ENCODE peak calls at places on chromosomes 3 and 15, in six cellular contexts. O is neuronal stem cell, J is H9, F is IMR-90, E is mesenchymal stem cell, L is H1. Z is an unnamed sample.

GRCh38 chr3:178671261-178672191 is 135.3 kb downstream of the KCNMB2 start:
- DNase-seq in O (no peak), J (no peak), F (peak; percentile 34), E (peak; percentile 44), L (no peak), Z (no peak)

GRCh38 chr15:98868564-98868963 is 139.0 kb downstream of the PGPEP1L start:
- DNase-seq in O (no peak), J (no peak), F (no peak), E (no peak), L (no peak), Z (peak; percentile 44)

GRCh38 chr15:53202876-53203275 is 412.7 kb upstream of the ONECUT1 start:
- DNase-seq in O (no peak), J (no peak), F (no peak), E (no peak), L (no peak), Z (no peak)

GRCh38 chr3:102235679-102236078 is 199.1 kb upstream of the ZPLD1 start:
- DNase-seq in O (no peak), J (peak; percentile 38), F (peak; percentile 27), E (no peak), L (no peak), Z (no peak)

GRCh38 chr15:31402511-31403056 is 75.9 kb downstream of the KLF13 start:
- DNase-seq in O (no peak), J (no peak), F (peak; percentile 10), E (no peak), L (no peak), Z (no peak)

GRCh38 chr15:100980410-100981046 is 61.4 kb downstream of the LRRK1 start:
- DNase-seq in O (no peak), J (no peak), F (no peak), E (no peak), L (no peak), Z (no peak)

GRCh38 chr3:112984485-112984884 is 6.3 kb upstream of the GTPBP8 start:
- DNase-seq in O (no peak), J (no peak), F (peak; percentile 12), E (peak; percentile 49), L (no peak), Z (no peak)

GRCh38 chr3:127419140-127419539 is 131.3 kb upstream of the PRR20G start:
- DNase-seq in O (no peak), J (no peak), F (no peak), E (no peak), L (peak; percentile 38), Z (no peak)

GRCh38 chr3:127794402-127794801 is 27.9 kb downstream of the MGLL start:
- DNase-seq in O (no peak), J (no peak), F (no peak), E (no peak), L (no peak), Z (no peak)

GRCh38 chr3:192929146-192929545 is 11.5 kb upstream of the MB21D2 start:
- DNase-seq in O (no peak), J (no peak), F (peak; percentile 62), E (peak; percentile 35), L (no peak), Z (peak; percentile 56)

GRCh38 chr3:24225027-24225743 is 269.5 kb downstream of the THRB start:
- DNase-seq in O (no peak), J (no peak), F (no peak), E (no peak), L (no peak), Z (no peak)

GRCh38 chr3:53161820-53162671 is 1.0 kb downstream of the PRKCD start:
- DNase-seq in O (no peak), J (peak; percentile 47), F (peak; percentile 20), E (peak; percentile 59), L (no peak), Z (no peak)

GRCh38 chr15:93121994-93122910 is 33.2 kb upstream of the RGMA start:
- DNase-seq in O (no peak), J (no peak), F (no peak), E (no peak), L (no peak), Z (no peak)

GRCh38 chr15:96337354-96337990 is 7.0 kb downstream of the NR2F2 start:
- DNase-seq in O (no peak), J (no peak), F (no peak), E (no peak), L (no peak), Z (no peak)

GRCh38 chr3:126127452-126127851 is 43.5 kb upstream of the SLC41A3 start:
- DNase-seq in O (no peak), J (no peak), F (no peak), E (no peak), L (peak; percentile 29), Z (no peak)

GRCh38 chr3:79351693-79352092 is 416.1 kb downstream of the ROBO1 start:
- DNase-seq in O (no peak), J (no peak), F (no peak), E (no peak), L (no peak), Z (no peak)

GRCh38 chr3:9793161-9793781 is 389 bp downstream of the ARPC4 start:
- DNase-seq in O (no peak), J (no peak), F (peak; percentile 44), E (peak; percentile 75), L (no peak), Z (peak; percentile 81)

GRCh38 chr3:52277972-52278509 is 408 bp downstream of the WDR82 start:
- DNase-seq in O (no peak), J (no peak), F (no peak), E (peak; percentile 71), L (peak; percentile 86), Z (peak; percentile 51)

GRCh38 chr3:137347132-137347531 is 389.3 kb downstream of the IL20RB start:
- DNase-seq in O (no peak), J (peak; percentile 49), F (no peak), E (no peak), L (no peak), Z (peak; percentile 3)

GRCh38 chr15:53197426-53197839 is 407.3 kb upstream of the ONECUT1 start:
- DNase-seq in O (peak; percentile 81), J (peak; percentile 87), F (peak; percentile 2), E (peak; percentile 2), L (peak; percentile 86), Z (peak; percentile 42)

GRCh38 chr15:73631915-73632669 is 1.1 kb downstream of the NPTN start:
- DNase-seq in O (no peak), J (peak; percentile 45), F (peak; percentile 59), E (peak; percentile 71), L (no peak), Z (peak; percentile 30)

GRCh38 chr15:89335289-89336041 is 841 bp upstream of the POLG start:
- DNase-seq in O (no peak), J (peak; percentile 67), F (no peak), E (no peak), L (peak; percentile 73), Z (peak; percentile 63)

GRCh38 chr15:74434260-74434915 is 630 bp upstream of the SEMA7A start:
- DNase-seq in O (no peak), J (no peak), F (peak; percentile 15), E (no peak), L (no peak), Z (no peak)

GRCh38 chr3:153762411-153763235 is 358.6 kb upstream of the ARHGEF26 start:
- DNase-seq in O (no peak), J (no peak), F (no peak), E (no peak), L (no peak), Z (no peak)

GRCh38 chr3:179902061-179902460 is 134.7 kb downstream of the PEX5L start:
- DNase-seq in O (no peak), J (no peak), F (no peak), E (no peak), L (no peak), Z (peak; percentile 10)

GRCh38 chr15:101399431-101399830 is 90.1 kb downstream of the PCSK6 start:
- DNase-seq in O (no peak), J (peak; percentile 4), F (no peak), E (no peak), L (peak; percentile 22), Z (no peak)

GRCh38 chr3:189369636-189370035 is 197.9 kb downstream of the TPRG1 start:
- DNase-seq in O (no peak), J (no peak), F (no peak), E (no peak), L (no peak), Z (peak; percentile 33)

GRCh38 chr3:174541708-174542107 is 317.4 kb upstream of the NAALADL2 start:
- DNase-seq in O (no peak), J (no peak), F (peak; percentile 51), E (peak; percentile 6), L (no peak), Z (no peak)

GRCh38 chr15:35630570-35630969 is 84.6 kb upstream of the DPH6 start:
- DNase-seq in O (no peak), J (no peak), F (no peak), E (no peak), L (no peak), Z (peak; percentile 72)

DNA sequence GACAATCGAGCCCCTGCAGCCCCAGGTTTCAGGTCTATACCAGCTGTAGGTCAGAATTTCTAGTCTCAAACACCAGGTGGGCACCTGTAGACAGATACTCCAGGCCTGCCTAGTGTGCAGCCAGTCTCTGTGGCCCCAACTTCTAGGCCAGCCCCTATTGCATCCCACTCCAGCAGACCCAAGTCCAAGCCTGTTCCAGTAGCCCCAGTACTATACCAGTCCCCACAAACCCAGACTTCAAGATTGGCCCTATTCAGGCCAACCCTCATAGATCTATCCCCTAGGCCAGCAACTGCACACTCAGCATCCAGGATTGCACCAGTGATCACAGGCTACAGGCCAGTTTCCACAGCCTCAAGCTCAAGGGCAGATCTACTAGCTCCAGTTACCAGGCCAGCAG is 344.0 kb downstream of the PYDC2 start:
- DNase-seq in O (no peak), J (no peak), F (no peak), E (no peak), L (no peak), Z (no peak)
- H2AK5ac ChIP-seq in O (no peak overlapping the region), J (no peak overlapping the region), F (no peak overlapping the region), E (no peak overlapping the region), L (no peak overlapping the region), Z (no peak overlapping the region)

GRCh38 chr3:40970067-40970466 is 229.2 kb upstream of the CTNNB1 start:
- DNase-seq in O (no peak), J (no peak), F (no peak), E (peak; percentile 41), L (no peak), Z (no peak)
- H4K91ac ChIP-seq in O (no peak overlapping the region), J (no peak overlapping the region), F (no peak overlapping the region), E (no peak overlapping the region), L (no peak overlapping the region), Z (no peak overlapping the region)

GRCh38 chr3:30233924-30234666 is 372.3 kb upstream of the TGFBR2 start:
- DNase-seq in O (no peak), J (no peak), F (no peak), E (no peak), L (no peak), Z (no peak)

GRCh38 chr3:30232142-30232541 is 374.3 kb upstream of the TGFBR2 start:
- DNase-seq in O (no peak), J (no peak), F (peak; percentile 73), E (peak; percentile 89), L (no peak), Z (no peak)

GRCh38 chr3:30232546-30232945 is 373.9 kb upstream of the TGFBR2 start:
- DNase-seq in O (no peak), J (no peak), F (no peak), E (no peak), L (no peak), Z (no peak)

GRCh38 chr3:30228302-30228631 is 378.1 kb upstream of the TGFBR2 start:
- DNase-seq in O (no peak), J (no peak), F (no peak), E (no peak), L (no peak), Z (no peak)

GRCh38 chr3:30231277-30232141 is 374.9 kb upstream of the TGFBR2 start:
- DNase-seq in O (no peak), J (no peak), F (peak; percentile 46), E (peak; percentile 76), L (no peak), Z (no peak)
- H2AK5ac ChIP-seq in O (no peak overlapping the region), J (no peak overlapping the region), F (no peak overlapping the region), E (no peak overlapping the region), L (no peak overlapping the region), Z (no peak overlapping the region)

GRCh38 chr3:65033577-65033976 is 345.8 kb upstream of the ADAMTS9 start:
- DNase-seq in O (no peak), J (no peak), F (no peak), E (peak; percentile 22), L (no peak), Z (no peak)
- H4K91ac ChIP-seq in O (no peak overlapping the region), J (no peak overlapping the region), F (no peak overlapping the region), E (no peak overlapping the region), L (no peak overlapping the region), Z (peak overlapping the region; percentile 80)